ENCODE peak calls at places on chromosomes 1 and 21, in five cellular contexts. A is sigmoid colon, E is stomach, X is HCT116, O is endothelial cell of umbilical vein. K is an unnamed sample.

GRCh38 chr1:107993920-107994319 is 28.9 kb upstream of the VAV3 start:
- DNase-seq in O (no peak), E (no peak), A (no peak), X (no peak), K (no peak)

GRCh38 chr1:201385299-201385891 is 7.9 kb upstream of the TNNT2 start:
- DNase-seq in A (no peak), O (peak), E (peak), X (no peak), K (peak)

GRCh38 chr1:226047495-226047894 is 15.0 kb upstream of the H3-3A start:
- DNase-seq in E (no peak), O (no peak), X (no peak), A (no peak), K (no peak)

GRCh38 chr1:231040019-231040799 is at the start of gene FAM89A:
- DNase-seq in X (peak), A (peak), O (no peak), E (peak), K (peak)

GRCh38 chr1:172533511-172534116 is 664 bp downstream of the SUCO start:
- DNase-seq in A (peak), E (peak), O (peak), X (no peak), K (no peak)

GRCh38 chr1:245105815-245106410 is 48.9 kb upstream of the KIF26B start:
- DNase-seq in O (no peak), E (no peak), X (no peak), A (no peak), K (no peak)

GRCh38 chr21:38333290-38334272 is 76.8 kb downstream of the KCNJ15 start:
- DNase-seq in E (no peak), A (no peak), X (no peak), O (no peak), K (no peak)

GRCh38 chr1:184693011-184693410 is 61.6 kb downstream of the EDEM3 start:
- DNase-seq in O (no peak), E (no peak), X (no peak), A (no peak), K (no peak)

GRCh38 chr21:45055861-45056260 is 18.5 kb upstream of the ADARB1 start:
- DNase-seq in A (no peak), X (no peak), E (no peak), O (peak), K (no peak)

GRCh38 chr1:151621351-151621750 is 9.5 kb downstream of the SNX27 start:
- DNase-seq in A (no peak), X (no peak), O (no peak), E (no peak), K (no peak)

GRCh38 chr1:179017383-179018326 is 8.0 kb upstream of the FAM20B start:
- DNase-seq in E (no peak), A (peak), X (no peak), O (no peak), K (no peak)

GRCh38 chr1:107750364-107750959 is 214.5 kb downstream of the VAV3 start:
- DNase-seq in X (peak), O (peak), E (peak), A (peak), K (no peak)

GRCh38 chr1:246836647-246837046 is 95.1 kb downstream of the AHCTF1 start:
- DNase-seq in O (no peak), A (no peak), X (no peak), E (no peak), K (no peak)

GRCh38 chr1:11806307-11806936 is 431 bp downstream of the CLCN6 start:
- DNase-seq in A (peak), O (peak), X (no peak), E (no peak), K (peak)

GRCh38 chr21:45559216-45560105 is 17.2 kb upstream of the SLC19A1 start:
- DNase-seq in O (no peak), A (peak), E (no peak), X (no peak), K (no peak)

GRCh38 chr21:42531771-42532170 is 18.1 kb downstream of the SLC37A1 start:
- DNase-seq in E (no peak), A (peak), O (no peak), X (no peak), K (no peak)

GRCh38 chr1:38662141-38662540 is 197.4 kb downstream of the RRAGC start:
- DNase-seq in A (no peak), E (no peak), O (no peak), X (no peak), K (no peak)

GRCh38 chr1:117289316-117289715 is 77.9 kb upstream of the MAN1A2 start:
- DNase-seq in A (no peak), E (no peak), X (no peak), O (no peak), K (no peak)

GRCh38 chr21:42346441-42346840 is 4.4 kb downstream of the TFF2 start:
- DNase-seq in E (no peak), X (no peak), A (no peak), O (no peak), K (no peak)

GRCh38 chr1:62523860-62524259 is 73.5 kb upstream of the ANGPTL3 start:
- DNase-seq in A (no peak), O (no peak), E (no peak), X (no peak), K (no peak)

GRCh38 chr1:232980336-232980978 is 30.0 kb downstream of the NTPCR start:
- DNase-seq in X (no peak), O (no peak), A (no peak), E (no peak), K (no peak)
- TF ChIP-seq POLR2AphosphoS5 in X (no peak), O (no peak), A (no peak), E (no peak), K (no peak)

DNA sequence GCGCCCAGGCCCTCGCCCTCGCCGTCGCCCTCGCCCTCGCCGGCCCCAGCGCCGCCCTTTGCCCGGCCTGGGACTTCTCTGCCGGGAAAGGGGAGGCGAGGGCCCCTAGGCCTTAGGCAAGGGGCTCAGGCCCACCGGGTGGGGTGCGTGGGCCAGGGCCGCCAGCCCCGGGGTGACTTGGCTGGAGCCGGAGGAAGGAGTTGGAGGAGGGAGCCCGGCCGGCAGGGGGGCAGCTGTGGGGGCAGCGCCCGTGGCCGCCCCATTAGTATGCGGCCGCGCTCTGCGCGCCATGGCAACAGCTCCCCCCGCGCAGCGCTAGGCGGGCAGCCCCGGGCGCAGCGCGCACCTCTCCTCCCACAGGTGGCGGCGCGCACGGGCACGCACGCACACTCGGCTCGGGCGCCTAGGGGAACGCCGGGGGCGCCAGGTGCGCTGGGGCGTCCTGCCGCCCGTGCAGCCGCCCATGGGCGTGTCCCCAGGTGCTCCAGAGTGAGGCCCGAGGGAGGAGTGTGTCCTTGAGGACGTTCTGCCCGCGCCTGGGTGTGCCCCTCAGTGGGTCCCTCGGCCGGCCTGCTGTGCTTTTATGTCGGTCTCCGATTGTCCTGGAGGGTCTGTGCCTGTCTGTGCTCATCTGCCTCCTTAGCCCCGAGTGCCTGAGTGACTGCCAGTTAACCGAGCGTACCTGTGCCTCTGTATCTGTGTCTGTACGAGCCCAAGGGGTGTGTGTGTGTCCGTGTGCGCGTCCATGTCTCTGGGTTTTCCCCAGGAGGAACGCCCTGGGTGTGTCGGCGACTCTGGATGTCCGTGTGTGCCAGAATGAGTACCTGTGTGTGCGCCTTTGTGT is 38.1 kb upstream of the WASF2 start:
- DNase-seq in E (peak), O (peak), X (no peak), A (no peak), K (no peak)
- TF ChIP-seq POLR2A in E (no peak), O (no peak), X (peak), A (no peak), K (no peak)

DNA sequence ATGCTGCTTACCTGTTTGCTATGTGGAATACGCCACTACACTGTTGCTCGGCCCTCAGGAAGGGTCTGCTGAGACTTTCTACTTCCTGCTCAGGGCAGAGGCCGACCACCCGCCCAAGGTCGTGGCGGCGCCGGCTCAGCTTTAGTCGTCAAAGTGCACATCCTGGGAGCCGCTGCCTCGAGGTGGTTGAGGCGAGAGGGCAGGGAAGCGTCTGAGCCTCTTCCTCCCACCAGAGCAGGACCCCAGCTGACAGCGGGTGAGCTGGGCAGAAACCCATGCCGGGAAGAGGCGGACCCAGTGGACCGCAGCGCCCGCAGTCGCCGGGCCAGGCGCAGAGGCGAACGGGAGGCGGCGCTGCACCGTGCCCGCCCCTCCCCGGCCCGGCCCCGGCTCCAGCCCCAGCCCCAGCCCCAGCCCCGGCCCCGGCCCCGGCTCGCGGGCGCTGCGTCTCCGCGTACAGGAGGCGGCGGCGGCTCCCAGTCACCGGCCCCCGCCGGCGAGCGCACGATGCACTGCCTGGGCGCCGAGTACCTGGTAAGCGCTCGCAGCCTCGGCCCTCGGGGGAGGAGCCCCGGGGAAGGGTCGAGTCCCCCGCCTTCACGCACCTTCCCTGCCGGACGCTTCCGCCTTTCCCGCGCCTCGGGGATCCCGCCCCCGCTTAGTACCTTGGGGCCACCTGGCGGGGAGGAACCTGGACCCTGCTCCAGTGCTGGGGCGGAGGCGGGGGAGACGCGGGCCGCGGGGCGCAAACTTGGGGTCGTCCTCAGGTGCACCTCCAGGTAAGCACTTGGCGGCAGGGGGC is at the start of gene SLC44A3:
- DNase-seq in E (peak), A (peak), X (no peak), O (peak), K (peak)
- TF ChIP-seq POLR2AphosphoS5 in E (no peak), A (no peak), X (peak), O (no peak), K (no peak)

DNA sequence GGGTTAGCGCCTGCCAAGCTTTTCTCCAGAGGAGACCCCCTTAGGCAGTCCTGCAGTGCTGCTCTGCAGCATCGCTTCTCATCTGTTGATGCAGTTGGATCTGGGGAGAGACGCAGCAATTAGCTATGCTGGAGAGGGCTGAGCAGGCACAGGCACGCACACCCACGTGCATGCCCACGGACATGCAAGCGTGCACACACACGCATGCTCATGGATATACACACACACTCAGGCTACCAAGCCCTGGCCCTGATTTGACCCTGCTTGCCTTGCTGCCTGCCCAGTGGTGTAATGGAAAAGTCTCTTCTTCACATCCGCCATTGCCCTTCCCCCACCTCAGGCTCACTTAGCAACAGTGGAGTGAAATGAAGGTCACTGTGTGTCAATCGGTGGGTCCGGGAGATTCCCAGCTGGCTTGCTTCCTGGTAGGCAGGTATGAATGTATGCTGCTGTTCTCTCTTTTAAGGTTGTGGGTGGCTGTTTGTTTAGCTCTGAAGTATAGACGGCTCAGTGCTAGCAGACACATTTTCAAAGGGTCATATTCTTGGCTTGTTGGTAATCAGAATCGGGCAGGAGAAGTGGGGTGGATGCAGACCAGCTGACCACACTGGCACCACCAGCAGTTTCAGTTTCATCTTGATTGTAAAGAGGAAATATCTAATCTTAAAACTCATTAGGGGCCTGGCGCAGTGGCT is 9.5 kb downstream of the ATP1B1 start:
- DNase-seq in X (no peak), O (no peak), E (peak), A (peak), K (peak)
- TF ChIP-seq POLR2A in X (no peak), O (no peak), E (no peak), A (no peak), K (no peak)

GRCh38 chr1:3351300-3352083 is 103.0 kb upstream of the ARHGEF16 start:
- DNase-seq in X (no peak), A (no peak), O (no peak), E (no peak), K (no peak)

GRCh38 chr1:3350441-3351261 is 103.8 kb upstream of the ARHGEF16 start:
- DNase-seq in X (no peak), E (peak), A (peak), O (no peak), K (no peak)

GRCh38 chr1:3352952-3353331 is 101.5 kb upstream of the ARHGEF16 start:
- DNase-seq in O (no peak), A (peak), E (no peak), X (no peak), K (no peak)

GRCh38 chr1:3353901-3354300 is 100.6 kb upstream of the ARHGEF16 start:
- DNase-seq in A (no peak), E (no peak), O (no peak), X (no peak), K (no peak)

DNA sequence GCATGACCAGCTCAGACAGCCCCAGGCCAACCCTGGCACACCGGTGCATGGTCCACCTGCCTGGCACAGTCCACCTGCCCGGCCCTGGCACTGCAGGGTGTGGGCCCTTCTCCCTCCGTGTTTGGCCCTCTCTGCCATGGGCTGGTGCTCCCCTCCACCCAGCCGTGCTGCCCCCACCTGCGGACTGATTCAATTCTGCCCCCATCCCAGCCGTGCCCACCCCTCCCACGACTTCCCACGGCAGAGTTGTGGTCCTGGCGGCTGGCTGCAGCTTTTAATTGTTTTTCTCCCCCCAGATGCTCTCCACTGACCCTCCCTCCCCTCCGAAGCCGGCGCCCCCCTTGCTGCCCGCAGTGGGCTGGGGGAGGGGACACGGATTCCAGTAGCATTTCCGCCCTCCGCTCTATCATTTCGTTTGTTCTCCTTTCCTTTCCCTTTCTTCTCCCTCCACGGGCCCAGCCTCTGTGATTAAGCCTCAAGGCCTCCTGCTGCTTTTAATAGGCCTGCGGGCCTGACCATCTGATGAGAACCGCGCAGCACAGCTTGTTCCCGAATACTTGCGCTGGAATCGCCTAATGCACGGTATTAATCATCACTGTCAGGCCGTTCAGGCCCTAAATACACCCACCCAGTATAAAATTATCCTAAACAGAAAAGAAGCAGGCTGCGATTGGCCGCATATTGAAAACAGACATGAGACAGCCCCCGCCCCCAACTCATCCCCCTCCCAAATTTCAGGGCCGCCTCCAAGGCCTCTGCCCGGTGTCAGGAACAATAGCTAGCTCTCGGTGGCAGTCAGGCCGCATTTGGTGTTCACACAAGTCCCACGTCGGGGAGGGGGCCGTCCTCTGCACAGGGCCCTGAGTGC is 102.1 kb upstream of the ARHGEF16 start:
- DNase-seq in X (no peak), E (no peak), A (peak), O (no peak), K (no peak)
- TF ChIP-seq POLR2AphosphoS5 in X (no peak), E (peak), A (peak), O (no peak), K (no peak)